ENCODE peak calls at places on chromosomes 5 and 9, in nine cellular contexts. G, L, H, V, W, J, I, D and P are unnamed samples.

GRCh38 chr9:20314981-20315380 is 307.3 kb downstream of the MLLT3 start:
- DNase-seq in G (no peak), J (no peak), V (no peak), L (no peak), I (no peak), H (no peak), W (no peak), D (no peak), P (no peak)

GRCh38 chr5:59992206-59992605 is 98.7 kb upstream of the PDE4D start:
- DNase-seq in L (no peak), D (no peak), H (no peak), I (no peak), W (no peak), V (no peak), J (no peak), G (no peak), P (no peak)

GRCh38 chr9:105151686-105151995 is 92.8 kb upstream of the SLC44A1 start:
- DNase-seq in D (no peak), I (no peak), G (no peak), L (no peak), V (no peak), J (no peak), W (no peak), H (peak), P (no peak)

GRCh38 chr5:134526483-134527155 is 1.1 kb downstream of the JADE2 start:
- DNase-seq in G (peak), W (peak), H (no peak), J (peak), V (peak), I (no peak), L (peak), D (no peak), P (peak)

GRCh38 chr9:124754289-124754688 is 16.8 kb downstream of the NR6A1 start:
- DNase-seq in H (no peak), V (no peak), I (no peak), G (peak), L (peak), J (no peak), W (no peak), D (no peak), P (no peak)

GRCh38 chr5:136051486-136052220 is 22.9 kb downstream of the TGFBI start:
- DNase-seq in L (no peak), G (no peak), V (no peak), W (no peak), I (no peak), H (no peak), J (no peak), D (no peak), P (no peak)

GRCh38 chr5:95422842-95423241 is 31.7 kb downstream of the FAM81B start:
- DNase-seq in I (no peak), J (no peak), L (no peak), V (no peak), D (no peak), G (no peak), W (no peak), H (no peak), P (peak)

GRCh38 chr5:174311531-174312269 is 266.2 kb downstream of the NSG2 start:
- DNase-seq in J (peak), I (no peak), G (peak), W (peak), H (peak), L (peak), V (peak), D (peak), P (peak)

GRCh38 chr9:130499804-130500263 is 55.1 kb downstream of the ASS1 start:
- DNase-seq in V (no peak), J (no peak), G (no peak), D (no peak), H (no peak), W (peak), L (peak), I (no peak), P (peak)

GRCh38 chr9:109349431-109349846 is 28.6 kb upstream of the EPB41L4B start:
- DNase-seq in D (peak), I (no peak), W (no peak), H (no peak), G (no peak), J (no peak), V (peak), L (no peak), P (peak)

GRCh38 chr9:123686131-123686848 is 243.6 kb downstream of the DENND1A start:
- DNase-seq in W (no peak), D (no peak), H (no peak), V (no peak), G (no peak), I (no peak), L (no peak), J (peak), P (peak)

GRCh38 chr9:12069366-12069765 is 623.8 kb upstream of the TYRP1 start:
- DNase-seq in V (no peak), W (no peak), I (no peak), J (no peak), L (no peak), D (no peak), G (no peak), H (peak), P (no peak)